ENCODE peak calls at places on chromosomes 4 and X, in ten cellular contexts. Z, P, M, U, S, K, D, X, Y and J are unnamed samples.

GRCh38 chr4:122458625-122459024 is 2.1 kb upstream of the IL2 start:
- DNase-seq in M (no peak), P (no peak), Y (peak; percentile 50), K (peak; percentile 50), Z (no peak), U (no peak), S (no peak), D (peak; percentile 40), X (no peak), J (no peak)

GRCh38 chrX:78199851-78200250 is 60.4 kb upstream of the TAF9B start:
- DNase-seq in X (no peak), D (no peak), M (no peak), K (peak; percentile 15), S (no peak), Z (peak; percentile 24), Y (peak; percentile 38), U (no peak), P (no peak), J (no peak)

GRCh38 chrX:26411045-26411444 is 195.1 kb downstream of the MAGEB5 start:
- DNase-seq in X (no peak), K (no peak), M (no peak), Y (no peak), U (no peak), P (no peak), D (no peak), Z (no peak), S (no peak), J (no peak)

GRCh38 chr4:67702166-67702565 is 1.2 kb upstream of the UBA6 start:
- DNase-seq in D (no peak), M (no peak), Y (no peak), P (no peak), S (no peak), X (no peak), U (no peak), Z (no peak), K (no peak), J (no peak)

GRCh38 chrX:71579136-71579989 is 1.1 kb downstream of the GCNA start:
- DNase-seq in M (no peak), Z (no peak), D (no peak), X (no peak), S (no peak), U (no peak), Y (no peak), K (no peak), P (no peak), J (no peak)

GRCh38 chrX:48648299-48648698 is 35.3 kb upstream of the WAS start:
- DNase-seq in X (no peak), Y (peak; percentile 70), M (no peak), D (peak; percentile 63), Z (peak; percentile 71), K (no peak), P (peak; percentile 64), S (peak; percentile 30), U (peak; percentile 53), J (no peak)

GRCh38 chr4:186701788-186702187 is 21.9 kb downstream of the FAT1 start:
- DNase-seq in P (no peak), K (no peak), Z (no peak), M (no peak), Y (no peak), S (no peak), X (no peak), U (no peak), D (no peak), J (no peak)

GRCh38 chrX:155613927-155614559 is 1.3 kb upstream of the TMLHE start:
- DNase-seq in Y (no peak), M (no peak), K (no peak), P (no peak), S (no peak), X (no peak), U (no peak), Z (no peak), D (no peak), J (no peak)

GRCh38 chr4:2047781-2048581 is 11.1 kb upstream of the NAT8L start:
- DNase-seq in M (no peak), P (no peak), Z (no peak), D (no peak), Y (no peak), K (no peak), S (no peak), U (no peak), X (no peak), J (no peak)

GRCh38 chrX:153669174-153669890 is 4.3 kb downstream of the PNCK start:
- DNase-seq in U (no peak), M (no peak), Z (peak; percentile 46), S (no peak), Y (no peak), K (no peak), P (peak; percentile 62), D (no peak), X (no peak), J (no peak)

GRCh38 chrX:27599928-27600327 is 9.8 kb downstream of the DCAF8L2 start:
- DNase-seq in M (no peak), U (no peak), S (no peak), Z (no peak), D (peak; percentile 38), X (no peak), K (peak; percentile 47), P (no peak), Y (no peak), J (no peak)

GRCh38 chr4:1234296-1234695 is 14.6 kb downstream of the CTBP1 start:
- DNase-seq in D (no peak), Z (no peak), Y (no peak), P (no peak), K (no peak), M (no peak), X (no peak), U (no peak), S (no peak), J (no peak)

GRCh38 chr4:20418865-20419451 is 167.3 kb downstream of the SLIT2 start:
- DNase-seq in S (no peak), Y (peak; percentile 61), U (no peak), K (peak; percentile 65), M (no peak), X (no peak), D (peak; percentile 87), P (no peak), Z (peak; percentile 67), J (no peak)

GRCh38 chrX:14554132-14554715 is 24.9 kb downstream of the GLRA2 start:
- DNase-seq in P (no peak), X (no peak), U (no peak), D (no peak), S (no peak), K (no peak), Z (no peak), M (no peak), Y (no peak), J (no peak)

GRCh38 chr4:47075919-47076318 is 44.6 kb downstream of the GABRB1 start:
- DNase-seq in K (no peak), X (no peak), S (no peak), P (no peak), Y (no peak), Z (no peak), M (no peak), U (no peak), D (no peak), J (no peak)

GRCh38 chrX:129748265-129748664 is 9.5 kb downstream of the XPNPEP2 start:
- DNase-seq in X (no peak), S (no peak), P (no peak), U (no peak), K (no peak), Z (no peak), D (no peak), M (no peak), Y (no peak), J (no peak)

GRCh38 chrX:134670241-134670811 is 12.1 kb upstream of the PLAC1 start:
- DNase-seq in Y (no peak), Z (no peak), M (no peak), D (peak; percentile 89), K (peak; percentile 94), S (peak; percentile 69), U (no peak), P (no peak), X (no peak), J (no peak)

GRCh38 chr4:114464873-114465272 is 133.7 kb upstream of the UGT8 start:
- DNase-seq in Y (no peak), D (no peak), S (no peak), P (no peak), K (no peak), M (no peak), X (no peak), Z (no peak), U (no peak), J (no peak)

GRCh38 chr4:173281420-173282333 is 52.5 kb downstream of the HMGB2 start:
- DNase-seq in Z (peak; percentile 56), K (no peak), S (no peak), M (no peak), Y (peak; percentile 85), D (no peak), X (no peak), P (no peak), U (no peak), J (no peak)

GRCh38 chr4:81571105-81571504 is 99.4 kb upstream of the RASGEF1B start:
- DNase-seq in K (no peak), Z (no peak), Y (no peak), X (no peak), M (no peak), P (no peak), D (no peak), U (no peak), S (no peak), J (no peak)

GRCh38 chr4:100984901-100985300 is 362.4 kb downstream of the PPP3CA start:
- DNase-seq in U (no peak), P (no peak), Y (no peak), M (no peak), X (no peak), Z (no peak), D (no peak), S (no peak), K (no peak), J (no peak)

GRCh38 chrX:42615161-42615563 is 162.8 kb downstream of the PPP1R2C start:
- DNase-seq in Z (peak; percentile 32), K (no peak), X (no peak), Y (no peak), D (peak; percentile 21), P (peak; percentile 16), S (no peak), U (no peak), M (no peak), J (no peak)

GRCh38 chr4:138775485-138775884 is 240.1 kb upstream of the NOCT start:
- DNase-seq in S (no peak), U (no peak), M (no peak), K (no peak), D (no peak), X (no peak), Y (no peak), Z (no peak), P (no peak), J (no peak)

GRCh38 chrX:3244955-3245354 is 101.5 kb downstream of the MXRA5 start:
- DNase-seq in Z (no peak), X (no peak), D (peak; percentile 8), U (no peak), P (no peak), K (no peak), M (no peak), Y (no peak), S (no peak), J (no peak)

GRCh38 chr4:88445252-88445651 is 11.7 kb upstream of the HERC5 start:
- DNase-seq in P (no peak), Z (no peak), S (no peak), M (no peak), D (no peak), K (no peak), X (no peak), U (no peak), Y (no peak), J (no peak)

GRCh38 chr4:10872833-10873517 is 188.4 kb upstream of the CLNK start:
- DNase-seq in M (no peak), S (no peak), Z (no peak), Y (peak; percentile 83), P (no peak), U (no peak), D (no peak), K (no peak), X (no peak), J (no peak)

GRCh38 chrX:16999275-16999674 is 52.8 kb downstream of the REPS2 start:
- DNase-seq in K (no peak), Y (no peak), P (no peak), X (no peak), Z (no peak), D (no peak), S (no peak), M (no peak), U (no peak), J (no peak)

GRCh38 chrX:140817943-140818342 is 108.4 kb downstream of the LINC00632 start:
- DNase-seq in U (no peak), X (no peak), P (no peak), Z (peak; percentile 58), Y (peak; percentile 33), D (peak; percentile 13), M (no peak), S (no peak), K (peak; percentile 5), J (no peak)